ENCODE peak calls at places on chromosomes 7 and 10, in eight cellular contexts. H, O, F, Y, J, R, E and M are unnamed samples.

GRCh38 chr7:12303096-12303495 is 92.0 kb downstream of the TMEM106B start:
- DNase-seq in H (no peak), E (no peak), O (no peak), Y (no peak), J (no peak), R (no peak), F (no peak), M (no peak)

GRCh38 chr10:114499630-114500190 is 95.4 kb upstream of the AFAP1L2 start:
- DNase-seq in F (peak; percentile 88), O (no peak), H (no peak), E (no peak), J (no peak), R (no peak), Y (no peak), M (peak; percentile 92)

GRCh38 chr10:672992-673391 is 16.5 kb downstream of the DIP2C start:
- DNase-seq in F (peak; percentile 1), Y (no peak), H (no peak), R (no peak), E (no peak), J (no peak), O (no peak), M (no peak)

GRCh38 chr7:120395526-120396019 is 122.6 kb downstream of the KCND2 start:
- DNase-seq in R (no peak), O (no peak), Y (no peak), J (no peak), H (no peak), F (no peak), E (no peak), M (no peak)

GRCh38 chr10:119602241-119603095 is 5.7 kb upstream of the TIAL1 start:
- DNase-seq in H (no peak), Y (no peak), E (peak; percentile 49), F (peak; percentile 60), O (no peak), J (peak; percentile 55), R (no peak), M (no peak)

GRCh38 chr7:150831851-150832250 is 20.5 kb upstream of the AOC1 start:
- DNase-seq in Y (no peak), E (no peak), O (no peak), J (no peak), H (no peak), R (no peak), F (no peak), M (no peak)

GRCh38 chr10:110845372-110845755 is 26.4 kb upstream of the PDCD4 start:
- DNase-seq in Y (no peak), E (no peak), H (no peak), O (no peak), J (no peak), R (no peak), F (no peak), M (no peak)

GRCh38 chr10:109668137-109668536 is 255.2 kb downstream of the XPNPEP1 start:
- DNase-seq in E (no peak), F (no peak), R (no peak), O (no peak), H (no peak), J (no peak), Y (no peak), M (no peak)

GRCh38 chr10:106711313-106711906 is 453.1 kb downstream of the SORCS1 start:
- DNase-seq in E (peak; percentile 41), F (peak; percentile 59), R (peak; percentile 28), H (no peak), Y (no peak), O (peak; percentile 15), J (peak; percentile 70), M (peak; percentile 68)

GRCh38 chr7:114416089-114416990 is 1.7 kb downstream of the FOXP2 start:
- DNase-seq in J (no peak), Y (no peak), E (no peak), R (no peak), H (peak; percentile 40), O (no peak), F (no peak), M (no peak)

GRCh38 chr7:371779-372545 is 82.0 kb downstream of the FOXL3 start:
- DNase-seq in H (no peak), F (no peak), E (no peak), O (no peak), Y (no peak), J (peak; percentile 31), R (peak; percentile 8), M (no peak)

GRCh38 chr7:65800890-65801341 is 72.0 kb upstream of the VKORC1L1 start:
- DNase-seq in O (no peak), R (no peak), J (no peak), Y (no peak), H (no peak), E (no peak), F (no peak), M (no peak)

GRCh38 chr10:77012811-77013500 is 624.7 kb downstream of the KCNMA1 start:
- DNase-seq in Y (no peak), R (peak; percentile 60), E (no peak), J (no peak), H (no peak), O (peak; percentile 76), F (no peak), M (no peak)

GRCh38 chr7:148014473-148014872 is 576.1 kb upstream of the C7orf33 start:
- DNase-seq in R (no peak), E (no peak), H (no peak), F (no peak), O (no peak), J (no peak), Y (no peak), M (no peak)

GRCh38 chr10:24261627-24262026 is 52.7 kb downstream of the KIAA1217 start:
- DNase-seq in H (no peak), E (no peak), Y (no peak), F (no peak), O (no peak), R (no peak), J (no peak), M (no peak)

GRCh38 chr10:80530251-80530650 is 7.5 kb upstream of the SH2D4B start:
- DNase-seq in Y (no peak), R (no peak), E (no peak), F (no peak), J (peak; percentile 32), O (no peak), H (peak; percentile 22), M (no peak)

GRCh38 chr10:63491558-63492316 is 26.0 kb upstream of the JMJD1C start:
- DNase-seq in O (peak; percentile 29), R (peak; percentile 22), F (no peak), H (peak; percentile 74), E (no peak), J (peak; percentile 90), Y (no peak), M (no peak)
- H3K27ac ChIP-seq in O (peak overlapping the region; percentile 47), R (no peak overlapping the region), F (no peak overlapping the region), H (peak overlapping the region; percentile 95), E (peak overlapping the region; percentile 72), J (peak overlapping the region; percentile 84), Y (peak overlapping the region; percentile 67), M (no peak overlapping the region)

GRCh38 chr10:71257292-71257997 is 45.1 kb downstream of the UNC5B start:
- DNase-seq in F (no peak), J (no peak), Y (no peak), H (no peak), R (no peak), O (no peak), E (no peak), M (no peak)
- H3K4me1 ChIP-seq in F (peaks cover 20% of the 10 kb centered on the region), J (peaks cover 22% of the 10 kb centered on the region), Y (peaks cover 93% of the 10 kb centered on the region), H (peaks cover 27% of the 10 kb centered on the region), R (peaks cover 31% of the 10 kb centered on the region), O (peaks cover 46% of the 10 kb centered on the region), E (peaks cover 64% of the 10 kb centered on the region), M (peaks cover 13% of the 10 kb centered on the region)

DNA sequence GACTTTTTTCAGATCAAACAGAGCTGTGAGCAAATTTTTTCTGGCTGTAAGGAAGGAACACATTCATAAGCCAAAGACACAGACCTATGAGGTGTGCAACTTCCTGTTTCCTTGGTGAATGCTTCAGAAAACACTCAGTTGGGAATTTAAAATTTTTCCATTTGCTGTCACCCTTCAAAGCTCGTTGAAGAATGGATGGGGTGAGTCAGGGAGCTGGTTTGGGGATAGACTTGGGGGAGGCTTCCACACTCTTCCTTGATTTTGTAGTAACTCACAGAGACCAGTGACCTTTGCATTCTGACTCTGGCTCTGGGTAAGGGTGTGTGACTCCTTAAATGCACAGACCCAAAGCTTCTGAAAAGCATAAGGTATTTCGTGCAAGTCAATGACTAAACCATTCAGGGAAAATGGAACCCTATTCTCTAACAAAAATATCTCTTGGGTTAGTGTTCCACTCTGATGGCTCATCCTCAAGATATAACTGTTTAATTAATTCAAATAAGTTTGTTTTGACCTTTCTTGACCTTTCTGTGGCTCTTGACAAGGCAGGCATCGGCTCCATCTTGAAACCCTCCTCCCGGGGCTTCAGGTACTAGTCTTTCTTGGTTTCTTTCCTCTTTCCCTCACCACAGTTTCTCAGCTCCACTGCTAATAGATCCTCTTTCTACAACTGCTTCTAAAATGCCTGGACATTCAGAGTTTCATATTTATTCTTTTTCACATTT is 227.8 kb upstream of the INHBA start:
- DNase-seq in O (no peak), H (peak; percentile 61), Y (no peak), E (no peak), J (no peak), F (no peak), R (no peak), M (no peak)
- H3K27ac ChIP-seq in O (no peak overlapping the region), H (peak overlapping the region; percentile 17), Y (no peak overlapping the region), E (no peak overlapping the region), J (no peak overlapping the region), F (no peak overlapping the region), R (no peak overlapping the region), M (no peak overlapping the region)

GRCh38 chr7:139737221-139738100 is 40.3 kb downstream of the HIPK2 start:
- DNase-seq in E (no peak), Y (no peak), J (no peak), R (no peak), H (peak; percentile 45), O (no peak), F (peak; percentile 63), M (peak; percentile 65)

GRCh38 chr7:139734395-139734794 is 43.4 kb downstream of the HIPK2 start:
- DNase-seq in H (peak; percentile 96), Y (no peak), J (peak; percentile 45), E (no peak), O (peak; percentile 72), R (peak; percentile 78), F (no peak), M (no peak)

GRCh38 chr7:139738101-139738489 is 39.7 kb downstream of the HIPK2 start:
- DNase-seq in Y (no peak), O (no peak), F (no peak), H (peak; percentile 68), R (no peak), E (no peak), J (no peak), M (no peak)

GRCh38 chr7:139735466-139735865 is 42.3 kb downstream of the HIPK2 start:
- DNase-seq in R (no peak), O (no peak), F (no peak), Y (no peak), E (no peak), H (no peak), J (no peak), M (no peak)

DNA sequence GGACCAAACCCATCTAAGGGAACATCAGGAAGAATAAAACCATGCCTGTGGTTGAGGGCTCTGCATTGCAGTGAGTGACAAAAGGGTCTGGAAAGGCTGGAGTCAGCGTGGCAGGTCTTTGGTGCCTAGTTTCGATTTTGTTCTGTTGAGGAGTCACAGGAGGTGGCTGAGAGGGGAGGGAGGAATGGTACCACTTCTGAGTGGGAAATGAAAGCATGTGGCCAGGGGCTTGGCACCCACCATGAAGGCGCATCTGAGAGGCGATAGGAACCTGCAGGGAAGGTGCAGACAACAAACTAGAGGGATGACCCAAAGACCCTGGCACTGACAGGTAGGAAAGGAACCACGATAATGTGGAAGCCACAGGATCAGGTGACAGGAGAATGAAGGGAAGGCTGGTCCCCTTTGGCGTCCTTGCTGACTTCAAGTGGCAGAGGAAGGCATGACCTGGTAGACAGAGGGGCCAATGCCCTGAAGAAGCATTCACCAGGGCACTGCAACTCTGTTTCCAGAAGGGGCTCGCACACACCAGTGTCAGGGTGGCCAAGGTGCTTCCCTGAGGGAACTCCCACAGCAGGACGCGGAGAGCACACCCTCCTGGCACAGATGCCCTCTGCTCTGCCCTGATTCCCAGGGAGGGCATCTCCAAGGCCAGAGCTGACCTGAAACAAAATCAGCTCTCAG is 41.7 kb downstream of the HIPK2 start:
- DNase-seq in O (no peak), E (no peak), J (no peak), Y (no peak), R (no peak), F (no peak), H (no peak), M (peak; percentile 17)
- H3K4me1 ChIP-seq in O (peaks cover 95% of the 10 kb centered on the region), E (peaks cover 32% of the 10 kb centered on the region), J (peaks cover 15% of the 10 kb centered on the region), Y (peaks cover 85% of the 10 kb centered on the region), R (peaks cover 58% of the 10 kb centered on the region), F (peaks cover 28% of the 10 kb centered on the region), H (peaks cover 51% of the 10 kb centered on the region), M (peaks cover 44% of the 10 kb centered on the region)